ENCODE peak calls at places on chromosome 15, in four cellular contexts. Q is RCC 7860, O is NCI-H1694 treated with DMSO at 0.1 percent for 48 hours, V is heart right ventricle. C is an unnamed sample.

GRCh38 chr15:69060041-69060481 is 45.6 kb downstream of the NOX5 start:
- DNase-seq in Q (no peak), O (no peak), V (peak), C (peak)

GRCh38 chr15:41417418-41417811 is 520 bp downstream of the RTF1 start:
- DNase-seq in Q (no peak), O (no peak), V (no peak), C (no peak)

GRCh38 chr15:63484433-63484832 is 20.0 kb upstream of the USP3 start:
- DNase-seq in Q (no peak), O (no peak), V (no peak), C (no peak)

GRCh38 chr15:70974004-70974832 is 81.6 kb downstream of the LRRC49 start:
- DNase-seq in Q (peak), O (peak), V (no peak), C (no peak)

GRCh38 chr15:28923726-28924280 is 38.0 kb downstream of the APBA2 start:
- DNase-seq in Q (no peak), O (no peak), V (no peak), C (no peak)

GRCh38 chr15:68271854-68272471 is 5.6 kb upstream of the FEM1B start:
- DNase-seq in Q (peak), O (no peak), V (no peak), C (peak)

GRCh38 chr15:36428102-36428845 is 151.2 kb upstream of the CDIN1 start:
- DNase-seq in Q (peak), O (no peak), V (no peak), C (no peak)

GRCh38 chr15:25508369-25509002 is 69.7 kb upstream of the UBE3A start:
- DNase-seq in Q (no peak), O (peak), V (peak), C (no peak)

GRCh38 chr15:100345438-100345837 is 3.7 kb upstream of the ADAMTS17 start:
- DNase-seq in Q (no peak), O (no peak), V (no peak), C (no peak)

GRCh38 chr15:92899910-92900711 is at the start of gene CHD2:
- DNase-seq in Q (peak), O (peak), V (peak), C (peak)

GRCh38 chr15:86336051-86336788 is 256.5 kb downstream of the AGBL1 start:
- DNase-seq in Q (no peak), O (no peak), V (no peak), C (no peak)